ENCODE peak calls at places on chromosomes 2 and 18, in six cellular contexts. B is right lobe of liver, Z is cardiac muscle cell, C is left lung, L is ovary, O is esophagus squamous epithelium. P is an unnamed sample.

GRCh38 chr2:149038442-149039212 is at the start of gene LYPD6B:
- DNase-seq in Z (peak), C (peak), L (no peak), O (no peak), B (no peak), P (peak)

GRCh38 chr2:69345434-69345833 is 41.6 kb downstream of the GFPT1 start:
- DNase-seq in B (no peak), O (no peak), Z (peak), C (no peak), L (no peak), P (no peak)

GRCh38 chr2:241924069-241924908 is 54.8 kb downstream of the RTP5 start:
- DNase-seq in L (no peak), O (no peak), C (no peak), B (no peak), Z (no peak), P (no peak)

GRCh38 chr2:196739031-196739430 is 60.5 kb downstream of the GTF3C3 start:
- DNase-seq in C (no peak), Z (no peak), O (no peak), L (no peak), B (no peak), P (no peak)

GRCh38 chr2:31950946-31951562 is 59.8 kb downstream of the MEMO1 start:
- DNase-seq in L (no peak), B (no peak), C (no peak), Z (no peak), O (no peak), P (no peak)

GRCh38 chr2:5594288-5594687 is 97.9 kb upstream of the SOX11 start:
- DNase-seq in L (no peak), O (no peak), C (no peak), Z (no peak), B (no peak), P (no peak)

GRCh38 chr2:181934694-181935093 is 43.2 kb downstream of the ITPRID2 start:
- DNase-seq in O (no peak), L (no peak), B (no peak), C (no peak), Z (no peak), P (no peak)

GRCh38 chr2:100193334-100193733 is 50.9 kb upstream of the AFF3 start:
- DNase-seq in C (no peak), L (no peak), B (no peak), Z (no peak), O (no peak), P (peak)

GRCh38 chr2:237412646-237413292 is 1.2 kb downstream of the COL6A3 start:
- DNase-seq in Z (no peak), O (no peak), L (peak), C (no peak), B (no peak), P (no peak)

GRCh38 chr2:134169788-134170187 is 84.1 kb upstream of the MGAT5 start:
- DNase-seq in C (no peak), L (no peak), B (no peak), Z (no peak), O (no peak), P (no peak)

GRCh38 chr18:67553471-67553870 is 37.0 kb upstream of the DSEL start:
- DNase-seq in B (no peak), C (no peak), Z (no peak), L (no peak), O (no peak), P (no peak)

GRCh38 chr2:111946294-111947114 is 48.1 kb downstream of the MERTK start:
- DNase-seq in Z (peak), L (peak), C (peak), O (no peak), B (no peak), P (peak)

GRCh38 chr2:44055664-44056063 is 59.9 kb upstream of the LRPPRC start:
- DNase-seq in L (no peak), C (no peak), B (no peak), O (no peak), Z (no peak), P (no peak)

GRCh38 chr2:126769118-126769517 is 113.2 kb downstream of the GYPC start:
- DNase-seq in O (no peak), Z (no peak), L (no peak), B (no peak), C (no peak), P (no peak)

GRCh38 chr18:77530732-77531131 is 281.1 kb downstream of the GALR1 start:
- DNase-seq in O (no peak), Z (no peak), B (no peak), C (peak), L (no peak), P (no peak)

GRCh38 chr2:119291588-119292167 is 68.0 kb downstream of the STEAP3 start:
- DNase-seq in B (no peak), C (no peak), L (no peak), Z (no peak), O (no peak), P (no peak)
- H3K4me3 ChIP-seq in B (no peak), C (no peak), L (no peak), Z (no peak), O (no peak), P (no peak)

GRCh38 chr2:175871331-175871730 is 130.7 kb downstream of the LNPK start:
- DNase-seq in L (no peak), Z (peak), O (no peak), C (no peak), B (no peak), P (no peak)
- H3K27ac ChIP-seq in L (no peak), Z (no peak), O (no peak), C (no peak), B (no peak), P (no peak)

DNA sequence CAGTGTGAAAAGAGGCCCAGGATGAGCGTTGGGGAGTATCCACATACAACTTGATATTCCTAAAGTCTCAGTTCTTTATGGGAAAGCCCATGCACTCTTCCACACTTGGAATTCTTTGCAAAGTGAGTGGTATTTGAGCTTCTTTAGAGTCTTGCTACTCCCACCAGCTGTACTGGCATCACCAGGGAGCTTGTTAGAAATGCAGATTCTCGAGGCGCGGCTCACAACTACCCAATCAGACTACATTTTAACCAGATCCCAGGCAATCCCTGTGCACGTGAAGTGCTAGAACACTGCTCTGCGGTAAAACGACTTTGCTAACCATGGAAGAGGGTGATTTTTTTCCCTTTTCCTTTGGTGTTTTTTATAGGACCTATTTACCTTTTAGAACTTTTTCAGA is 184.7 kb downstream of the NEDD4L start:
- DNase-seq in B (no peak), L (no peak), O (no peak), C (no peak), Z (no peak), P (no peak)
- TF ChIP-seq CTCF in B (no peak), L (no peak), O (no peak), C (no peak), Z (no peak), P (no peak)

GRCh38 chr2:164840458-164840929 is 1.1 kb downstream of the COBLL1 start:
- DNase-seq in O (no peak), B (peak), L (peak), C (peak), Z (no peak), P (peak)
- H3K4me3 ChIP-seq in O (peak), B (peak), L (peak), C (peak), Z (peak), P (peak)

P was measured in upper lobe of right lung.